ENCODE peak calls at places on chromosome 16, in five cellular contexts. One of them, this sample, is unnamed.

GRCh38 chr16:72876221-72876620 is 171.7 kb downstream of the ZFHX3 start:
- DNase-seq in PC-3: no peak
- DNase-seq in cardiac fibroblast: peak; percentile 93
- DNase-seq in AG04449: peak; percentile 61
- DNase-seq in HCT116: no peak
- DNase-seq in this sample: no peak

GRCh38 chr16:56047307-56048234 is 143.7 kb upstream of the GNAO1 start:
- DNase-seq in AG04449: no peak
- DNase-seq in cardiac fibroblast: no peak
- DNase-seq in PC-3: no peak
- DNase-seq in HCT116: no peak
- DNase-seq in this sample: no peak

GRCh38 chr16:77169650-77170236 is 21.2 kb upstream of the MON1B start:
- DNase-seq in PC-3: peak; percentile 55
- DNase-seq in AG04449: no peak
- DNase-seq in cardiac fibroblast: peak; percentile 63
- DNase-seq in HCT116: peak; percentile 42
- DNase-seq in this sample: peak; percentile 41

GRCh38 chr16:74321356-74321755 is 24.7 kb downstream of the PSMD7 start:
- DNase-seq in cardiac fibroblast: no peak
- DNase-seq in PC-3: no peak
- DNase-seq in HCT116: no peak
- DNase-seq in AG04449: no peak
- DNase-seq in this sample: no peak

GRCh38 chr16:35311475-35311874 is 1852.1 kb downstream of the TP53TG3F start:
- DNase-seq in AG04449: no peak
- DNase-seq in HCT116: no peak
- DNase-seq in PC-3: no peak
- DNase-seq in cardiac fibroblast: no peak
- DNase-seq in this sample: no peak

GRCh38 chr16:26802440-26802839 is 264.3 kb upstream of the C16orf82 start:
- DNase-seq in HCT116: no peak
- DNase-seq in cardiac fibroblast: no peak
- DNase-seq in PC-3: no peak
- DNase-seq in AG04449: no peak
- DNase-seq in this sample: no peak

GRCh38 chr16:61179571-61179970 is 856.7 kb downstream of the CDH8 start:
- DNase-seq in AG04449: no peak
- DNase-seq in PC-3: no peak
- DNase-seq in HCT116: no peak
- DNase-seq in cardiac fibroblast: no peak
- DNase-seq in this sample: no peak

GRCh38 chr16:68093816-68094613 is 8.8 kb downstream of the NFATC3 start:
- DNase-seq in PC-3: peak; percentile 32
- DNase-seq in HCT116: no peak
- DNase-seq in AG04449: no peak
- DNase-seq in cardiac fibroblast: peak; percentile 71
- DNase-seq in this sample: peak; percentile 31

GRCh38 chr16:25027781-25028180 is 12.6 kb upstream of the ARHGAP17 start:
- DNase-seq in cardiac fibroblast: no peak
- DNase-seq in AG04449: no peak
- DNase-seq in PC-3: no peak
- DNase-seq in HCT116: no peak
- DNase-seq in this sample: no peak

GRCh38 chr16:75764154-75764768 is 38.0 kb upstream of the CPHXL start:
- DNase-seq in HCT116: peak; percentile 60
- DNase-seq in AG04449: peak; percentile 24
- DNase-seq in PC-3: peak; percentile 64
- DNase-seq in cardiac fibroblast: peak; percentile 78
- DNase-seq in this sample: peak; percentile 67

GRCh38 chr16:67966549-67967182 is 1.8 kb downstream of the SLC12A4 start:
- DNase-seq in cardiac fibroblast: peak; percentile 60
- DNase-seq in AG04449: no peak
- DNase-seq in HCT116: peak; percentile 24
- DNase-seq in PC-3: no peak
- DNase-seq in this sample: peak; percentile 84

GRCh38 chr16:78675312-78675711 is 575.9 kb downstream of the WWOX start:
- DNase-seq in HCT116: no peak
- DNase-seq in cardiac fibroblast: peak; percentile 16
- DNase-seq in AG04449: no peak
- DNase-seq in PC-3: peak; percentile 49
- DNase-seq in this sample: no peak

GRCh38 chr16:3610698-3611144 is 685 bp downstream of the SLX4 start:
- DNase-seq in AG04449: no peak
- DNase-seq in cardiac fibroblast: peak; percentile 19
- DNase-seq in HCT116: no peak
- DNase-seq in PC-3: no peak
- DNase-seq in this sample: no peak

GRCh38 chr16:49283376-49284049 is 1.9 kb upstream of the CBLN1 start:
- DNase-seq in cardiac fibroblast: no peak
- DNase-seq in AG04449: no peak
- DNase-seq in PC-3: no peak
- DNase-seq in HCT116: no peak
- DNase-seq in this sample: no peak

GRCh38 chr16:74225278-74225677 is 71.3 kb upstream of the PSMD7 start:
- DNase-seq in PC-3: no peak
- DNase-seq in HCT116: no peak
- DNase-seq in cardiac fibroblast: peak; percentile 5
- DNase-seq in AG04449: no peak
- DNase-seq in this sample: no peak

GRCh38 chr16:69566437-69567030 is 768 bp downstream of the NFAT5 start:
- DNase-seq in cardiac fibroblast: peak; percentile 76
- DNase-seq in AG04449: no peak
- DNase-seq in PC-3: peak; percentile 40
- DNase-seq in HCT116: no peak
- DNase-seq in this sample: peak; percentile 60

GRCh38 chr16:69567031-69567680 is 1.4 kb downstream of the NFAT5 start:
- DNase-seq in PC-3: peak; percentile 65
- DNase-seq in cardiac fibroblast: peak; percentile 54
- DNase-seq in HCT116: no peak
- DNase-seq in AG04449: no peak
- DNase-seq in this sample: peak; percentile 66

GRCh38 chr16:69563605-69564580 is 1.9 kb upstream of the NFAT5 start:
- DNase-seq in cardiac fibroblast: peak; percentile 55
- DNase-seq in PC-3: peak; percentile 15
- DNase-seq in HCT116: no peak
- DNase-seq in AG04449: no peak
- DNase-seq in this sample: peak; percentile 22

GRCh38 chr16:69565611-69566436 is at the start of gene NFAT5:
- DNase-seq in PC-3: peak; percentile 82
- DNase-seq in cardiac fibroblast: peak; percentile 82
- DNase-seq in AG04449: no peak
- DNase-seq in HCT116: peak; percentile 42
- DNase-seq in this sample: peak; percentile 96

GRCh38 chr16:69564845-69565610 is 738 bp upstream of the NFAT5 start:
- DNase-seq in AG04449: no peak
- DNase-seq in HCT116: no peak
- DNase-seq in cardiac fibroblast: peak; percentile 19
- DNase-seq in PC-3: no peak
- DNase-seq in this sample: no peak
- H3K4me3 ChIP-seq in AG04449: peak overlapping the region; percentile 90
- H3K4me3 ChIP-seq in HCT116: peak overlapping the region; percentile 91
- H3K4me3 ChIP-seq in cardiac fibroblast: peak overlapping the region; percentile 94
- H3K4me3 ChIP-seq in PC-3: peak overlapping the region; percentile 88
- H3K4me3 ChIP-seq in this sample: peak overlapping the region; percentile 89

GRCh38 chr16:84739349-84740124 is 39.7 kb downstream of the USP10 start:
- DNase-seq in AG04449: peak; percentile 53
- DNase-seq in cardiac fibroblast: peak; percentile 92
- DNase-seq in PC-3: peak; percentile 77
- DNase-seq in HCT116: no peak
- DNase-seq in this sample: no peak
- TF ChIP-seq CTCF in AG04449: no peak
- TF ChIP-seq CTCF in cardiac fibroblast: no peak
- TF ChIP-seq CTCF in PC-3: no peak
- TF ChIP-seq CTCF in HCT116: no peak
- TF ChIP-seq CTCF in this sample: no peak

GRCh38 chr16:88978608-88979346 is 1.8 kb upstream of the CBFA2T3 start:
- DNase-seq in AG04449: no peak
- DNase-seq in PC-3: no peak
- DNase-seq in HCT116: no peak
- DNase-seq in cardiac fibroblast: no peak
- DNase-seq in this sample: no peak
- H3K4me3 ChIP-seq in AG04449: no peak overlapping the region
- H3K4me3 ChIP-seq in PC-3: no peak overlapping the region
- H3K4me3 ChIP-seq in HCT116: no peak overlapping the region
- H3K4me3 ChIP-seq in cardiac fibroblast: no peak overlapping the region
- H3K4me3 ChIP-seq in this sample: no peak overlapping the region

DNA sequence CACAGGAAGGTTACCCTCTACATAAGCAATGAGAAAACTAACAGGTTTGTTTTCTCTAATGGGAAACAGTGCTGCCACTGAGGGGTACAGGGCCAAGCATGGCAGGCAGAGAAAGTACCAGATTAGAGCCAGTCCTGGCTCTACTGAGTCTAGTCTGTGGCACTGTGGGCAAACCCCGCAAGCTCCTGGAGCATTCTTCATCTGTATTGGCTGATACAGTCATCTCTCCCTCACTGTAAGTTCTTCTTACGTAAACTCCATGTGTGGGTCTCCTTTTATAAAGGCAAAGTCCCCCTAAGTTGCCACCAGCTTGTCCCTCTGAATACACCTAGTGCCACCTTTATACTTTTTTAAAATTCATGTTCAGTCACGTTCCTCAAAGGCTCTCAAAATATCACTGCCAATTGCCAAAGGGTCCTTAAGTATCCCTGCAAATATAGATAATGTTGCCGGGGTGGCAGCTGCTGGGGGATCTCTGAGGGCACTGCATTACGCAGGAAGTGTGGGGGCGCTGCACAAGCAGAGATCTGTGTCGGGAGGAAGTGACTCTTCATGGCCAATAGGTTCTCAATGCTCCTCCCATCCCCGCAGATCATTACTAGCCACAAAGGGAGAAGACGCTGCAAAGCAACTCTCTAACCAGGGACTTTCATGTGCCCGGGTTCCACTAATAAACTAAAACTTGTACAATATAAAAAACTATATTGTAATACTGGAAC is 18.8 kb downstream of the XPO6 start:
- DNase-seq in HCT116: no peak
- DNase-seq in PC-3: no peak
- DNase-seq in cardiac fibroblast: no peak
- DNase-seq in AG04449: no peak
- DNase-seq in this sample: no peak
- TF ChIP-seq CTCF in HCT116: no peak
- TF ChIP-seq CTCF in PC-3: no peak
- TF ChIP-seq CTCF in cardiac fibroblast: no peak
- TF ChIP-seq CTCF in AG04449: no peak
- TF ChIP-seq CTCF in this sample: no peak

DNA sequence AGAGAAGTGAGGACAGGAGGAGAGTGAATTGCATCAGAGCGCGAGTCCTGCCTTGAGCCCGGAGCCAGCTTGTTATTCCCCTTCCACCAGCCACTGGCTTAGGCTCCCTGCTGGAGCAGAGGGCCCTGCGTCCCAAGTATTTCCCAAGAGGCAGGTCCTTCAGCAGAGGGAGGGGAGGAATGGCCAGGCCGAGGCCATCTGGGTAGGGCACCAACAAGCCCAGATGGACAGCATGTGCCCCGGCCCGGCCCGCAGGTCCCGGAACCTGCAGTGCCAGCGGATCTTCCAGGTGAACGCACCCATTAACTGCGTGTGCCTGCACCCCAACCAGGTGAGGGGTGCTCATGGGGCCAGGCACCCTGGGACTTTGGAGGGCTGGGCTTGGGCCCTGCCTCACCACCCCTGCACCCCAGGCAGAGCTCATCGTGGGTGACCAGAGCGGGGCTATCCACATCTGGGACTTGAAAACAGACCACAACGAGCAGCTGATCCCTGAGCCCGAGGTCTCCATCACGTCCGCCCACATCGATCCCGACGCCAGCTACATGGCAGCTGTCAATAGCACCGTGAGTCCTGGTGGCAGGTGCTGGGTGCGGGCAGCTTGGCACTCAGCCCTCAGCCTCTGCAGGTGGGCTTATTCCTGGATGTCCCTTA is 1.7 kb downstream of the MLST8 start:
- DNase-seq in cardiac fibroblast: no peak
- DNase-seq in HCT116: no peak
- DNase-seq in PC-3: no peak
- DNase-seq in AG04449: no peak
- DNase-seq in this sample: no peak
- H3K4me3 ChIP-seq in cardiac fibroblast: no peak overlapping the region
- H3K4me3 ChIP-seq in HCT116: no peak overlapping the region
- H3K4me3 ChIP-seq in PC-3: peak overlapping the region; percentile 85
- H3K4me3 ChIP-seq in AG04449: peak overlapping the region; percentile 6
- H3K4me3 ChIP-seq in this sample: peak overlapping the region; percentile 90

GRCh38 chr16:66324785-66325184 is 41.7 kb upstream of the CDH5 start:
- DNase-seq in PC-3: peak; percentile 49
- DNase-seq in AG04449: no peak
- DNase-seq in cardiac fibroblast: peak; percentile 18
- DNase-seq in HCT116: peak; percentile 21
- DNase-seq in this sample: no peak
- TF ChIP-seq CTCF in PC-3: peak; percentile 43
- TF ChIP-seq CTCF in AG04449: peak; percentile 11
- TF ChIP-seq CTCF in cardiac fibroblast: no peak
- TF ChIP-seq CTCF in HCT116: peak; percentile 41
- TF ChIP-seq CTCF in this sample: peak; percentile 24

GRCh38 chr16:70715113-70715711 is 29.4 kb upstream of the MTSS2 start:
- DNase-seq in cardiac fibroblast: peak; percentile 97
- DNase-seq in PC-3: peak; percentile 98
- DNase-seq in HCT116: no peak
- DNase-seq in AG04449: peak; percentile 89
- DNase-seq in this sample: no peak
- H3K4me3 ChIP-seq in cardiac fibroblast: no peak overlapping the region
- H3K4me3 ChIP-seq in PC-3: peak overlapping the region; percentile 49
- H3K4me3 ChIP-seq in HCT116: no peak overlapping the region
- H3K4me3 ChIP-seq in AG04449: no peak overlapping the region
- H3K4me3 ChIP-seq in this sample: no peak overlapping the region

DNA sequence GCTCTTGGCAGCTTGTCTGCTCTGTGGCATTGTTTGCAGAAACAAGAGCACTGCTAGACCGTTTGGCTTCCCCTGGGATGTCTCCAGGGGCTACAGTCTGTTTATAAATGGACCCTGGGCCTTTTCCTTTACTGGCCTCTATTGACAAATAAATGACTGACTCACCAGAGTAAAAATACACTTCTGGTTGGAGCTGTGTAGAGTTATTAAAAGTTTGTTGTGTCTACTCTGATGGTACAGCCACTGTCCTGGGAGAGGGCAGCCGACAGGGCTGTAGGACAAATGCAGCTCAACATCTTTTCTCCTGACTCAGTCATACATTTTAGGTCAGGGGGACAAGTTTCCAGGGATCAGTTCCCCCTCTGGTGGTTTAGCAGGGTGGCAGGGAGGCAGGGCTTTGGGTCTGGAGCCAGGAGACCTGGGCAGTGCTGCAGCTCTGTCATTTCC is 30.0 kb downstream of the FOXL1 start:
- DNase-seq in AG04449: no peak
- DNase-seq in PC-3: no peak
- DNase-seq in HCT116: no peak
- DNase-seq in cardiac fibroblast: peak; percentile 55
- DNase-seq in this sample: no peak
- TF ChIP-seq CTCF in AG04449: no peak
- TF ChIP-seq CTCF in PC-3: no peak
- TF ChIP-seq CTCF in HCT116: no peak
- TF ChIP-seq CTCF in cardiac fibroblast: peak; percentile 22
- TF ChIP-seq CTCF in this sample: no peak

This sample was measured in Caco-2.